ENCODE peak calls at places on chromosome 2, in nine cellular contexts. D is CD4-positive, CD25-positive, alpha-beta regulatory T cell; G is CD8-positive, alpha-beta T cell; K is esophagus squamous epithelium; V is A549; U is tibial nerve; I is upper lobe of left lung; E is naive thymus-derived CD4-positive, alpha-beta T cell; Z is heart left ventricle. Y is an unnamed sample. For H3K4me1, the result is how much of the 10 kb centered on the place peaks cover.

GRCh38 chr2:97805776-97806175 is 92.4 kb downstream of the ZAP70 start:
- DNase-seq in D (no peak), G (no peak), K (no peak), V (no peak), U (no peak), I (no peak), E (no peak), Z (no peak), Y (no peak)

GRCh38 chr2:64260817-64261216 is 116.6 kb upstream of the PELI1 start:
- DNase-seq in D (peak), G (no peak), K (peak), V (no peak), U (peak), I (peak), E (peak), Z (peak), Y (no peak)

GRCh38 chr2:51553456-51553855 is 521.5 kb upstream of the NRXN1 start:
- DNase-seq in D (no peak), G (no peak), K (no peak), V (no peak), U (no peak), I (no peak), E (no peak), Z (no peak), Y (no peak)

GRCh38 chr2:221649045-221649444 is 76.9 kb upstream of the EPHA4 start:
- DNase-seq in D (no peak), G (no peak), K (no peak), V (no peak), U (peak), I (no peak), E (no peak), Z (no peak), Y (no peak)

GRCh38 chr2:224754129-224754528 is 38.0 kb upstream of the CCDC195 start:
- DNase-seq in D (no peak), G (no peak), K (no peak), V (no peak), U (no peak), I (no peak), E (no peak), Z (no peak), Y (no peak)

GRCh38 chr2:8680931-8681760 is 710 bp upstream of the ID2 start:
- DNase-seq in D (peak), G (peak), K (no peak), V (peak), U (no peak), I (peak), E (peak), Z (peak), Y (peak)

GRCh38 chr2:99507964-99508818 is 18.4 kb upstream of the REV1 start:
- DNase-seq in D (no peak), G (no peak), K (no peak), V (no peak), U (no peak), I (peak), E (no peak), Z (no peak), Y (no peak)

GRCh38 chr2:169491378-169491777 is 12.1 kb downstream of the BBS5 start:
- DNase-seq in D (no peak), G (no peak), K (no peak), V (no peak), U (no peak), I (no peak), E (no peak), Z (no peak), Y (no peak)

GRCh38 chr2:10297950-10298349 is 4.8 kb upstream of the HPCAL1 start:
- DNase-seq in D (peak), G (peak), K (no peak), V (peak), U (no peak), I (peak), E (peak), Z (peak), Y (peak)

GRCh38 chr2:85066874-85067351 is 66.3 kb upstream of the TCF7L1 start:
- DNase-seq in D (peak), G (peak), K (no peak), V (peak), U (peak), I (peak), E (peak), Z (peak), Y (no peak)

GRCh38 chr2:104658840-104659591 is 194.9 kb upstream of the POU3F3 start:
- DNase-seq in D (no peak), G (no peak), K (no peak), V (no peak), U (no peak), I (no peak), E (no peak), Z (peak), Y (no peak)
- H3K4me3 ChIP-seq in D (no peak), G (no peak), K (no peak), V (no peak), U (no peak), I (peak), E (no peak), Z (peak), Y (no peak)

GRCh38 chr2:28342081-28342967 is 50.3 kb upstream of the FOSL2 start:
- DNase-seq in D (no peak), G (no peak), K (no peak), V (peak), U (peak), I (peak), E (no peak), Z (peak), Y (no peak)
- H3K4me1 ChIP-seq in D (under half), G (under half), K (half or more), V (under half), U (under half), I (under half), E (under half), Z (under half), Y (under half)

GRCh38 chr2:37322368-37322767 is 2.3 kb downstream of the PRKD3 start:
- DNase-seq in D (no peak), G (no peak), K (no peak), V (no peak), U (no peak), I (no peak), E (no peak), Z (no peak), Y (no peak)
- H3K4me3 ChIP-seq in D (peak), G (no peak), K (peak), V (no peak), U (peak), I (no peak), E (peak), Z (peak), Y (no peak)

GRCh38 chr2:12732663-12733062 is 15.9 kb downstream of the TRIB2 start:
- DNase-seq in D (no peak), G (no peak), K (no peak), V (no peak), U (peak), I (peak), E (no peak), Z (peak), Y (no peak)
- H3K4me1 ChIP-seq in D (half or more), G (half or more), K (half or more), V (under half), U (half or more), I (half or more), E (under half), Z (half or more), Y (under half)

GRCh38 chr2:144449028-144449406 is 70.9 kb downstream of the ZEB2 start:
- DNase-seq in D (peak), G (no peak), K (no peak), V (peak), U (no peak), I (no peak), E (no peak), Z (peak), Y (no peak)
- H3K4me3 ChIP-seq in D (peak), G (no peak), K (no peak), V (no peak), U (peak), I (peak), E (no peak), Z (peak), Y (no peak)

Y was measured in effector memory CD4-positive, alpha-beta T cell.